ENCODE peak calls at places on chromosome 7, in five cellular contexts. A is RPMI7951, W is fibroblast of gingiva, H is adipocyte, Q is GM10248. L is an unnamed sample.

GRCh38 chr7:73582664-73583202 is 4.4 kb upstream of the TBL2 start:
- DNase-seq in A (no peak), W (no peak), H (no peak), Q (no peak), L (no peak)

GRCh38 chr7:88141025-88141424 is 78.8 kb downstream of the SRI start:
- DNase-seq in A (no peak), W (no peak), H (no peak), Q (no peak), L (no peak)

GRCh38 chr7:2722591-2722990 is 34.6 kb downstream of the AMZ1 start:
- DNase-seq in A (no peak), W (no peak), H (no peak), Q (no peak), L (no peak)

GRCh38 chr7:127943541-127944521 is 87.4 kb downstream of the LRRC4 start:
- DNase-seq in A (no peak), W (no peak), H (no peak), Q (no peak), L (peak; percentile 74)

GRCh38 chr7:97011536-97012292 is 6.4 kb downstream of the DLX6 start:
- DNase-seq in A (no peak), W (no peak), H (no peak), Q (no peak), L (no peak)

GRCh38 chr7:90764848-90765570 is 168.9 kb downstream of the CDK14 start:
- DNase-seq in A (no peak), W (peak; percentile 15), H (no peak), Q (no peak), L (peak; percentile 44)

GRCh38 chr7:44735403-44736165 is 13.1 kb upstream of the ZMIZ2 start:
- DNase-seq in A (peak; percentile 99), W (peak; percentile 89), H (peak; percentile 81), Q (no peak), L (peak; percentile 65)

GRCh38 chr7:1532456-1533254 is 2.2 kb downstream of the MAFK start:
- DNase-seq in A (peak; percentile 95), W (peak; percentile 86), H (peak; percentile 93), Q (no peak), L (no peak)

GRCh38 chr7:1401011-1401410 is 58.3 kb downstream of the MICALL2 start:
- DNase-seq in A (no peak), W (no peak), H (no peak), Q (no peak), L (no peak)

GRCh38 chr7:157527235-157527634 is 190.4 kb downstream of the DNAJB6 start:
- DNase-seq in A (no peak), W (no peak), H (no peak), Q (no peak), L (no peak)

GRCh38 chr7:33108931-33109757 is at the start of gene RP9:
- DNase-seq in A (peak; percentile 73), W (peak; percentile 52), H (peak; percentile 92), Q (peak; percentile 89), L (peak; percentile 77)

GRCh38 chr7:128321044-128321422 is 22.7 kb downstream of the RBM28 start:
- DNase-seq in A (no peak), W (no peak), H (no peak), Q (no peak), L (no peak)

GRCh38 chr7:128919881-128920789 is 9.6 kb upstream of the KCP start:
- DNase-seq in A (peak; percentile 26), W (no peak), H (no peak), Q (no peak), L (peak; percentile 32)

GRCh38 chr7:116219288-116219687 is 8.9 kb downstream of the TES start:
- DNase-seq in A (no peak), W (no peak), H (no peak), Q (no peak), L (no peak)

GRCh38 chr7:80630611-80631010 is 7.8 kb upstream of the CD36 start:
- DNase-seq in A (peak; percentile 65), W (peak; percentile 81), H (peak; percentile 62), Q (no peak), L (peak; percentile 48)

GRCh38 chr7:90607196-90607595 is 11.1 kb downstream of the CDK14 start:
- DNase-seq in A (no peak), W (no peak), H (no peak), Q (no peak), L (no peak)

GRCh38 chr7:17069146-17069545 is 187.4 kb upstream of the AGR3 start:
- DNase-seq in A (no peak), W (no peak), H (no peak), Q (peak; percentile 32), L (no peak)

GRCh38 chr7:158596309-158596708 is 8.7 kb upstream of the PTPRN2 start:
- DNase-seq in A (no peak), W (no peak), H (no peak), Q (no peak), L (no peak)

GRCh38 chr7:99827040-99827778 is 604 bp upstream of the CYP3A43 start:
- DNase-seq in A (no peak), W (no peak), H (no peak), Q (no peak), L (no peak)

GRCh38 chr7:36473454-36474282 is 84.0 kb downstream of the ANLN start:
- DNase-seq in A (peak; percentile 86), W (no peak), H (peak; percentile 23), Q (no peak), L (peak; percentile 69)

GRCh38 chr7:45162943-45163691 is 5.5 kb downstream of the RAMP3 start:
- DNase-seq in A (no peak), W (no peak), H (no peak), Q (no peak), L (no peak)

GRCh38 chr7:5450549-5451327 is 27.1 kb upstream of the TNRC18 start:
- DNase-seq in A (peak; percentile 42), W (no peak), H (peak; percentile 69), Q (peak; percentile 74), L (peak; percentile 78)

GRCh38 chr7:73824986-73825385 is 5.8 kb upstream of the CLDN4 start:
- DNase-seq in A (no peak), W (no peak), H (no peak), Q (peak; percentile 4), L (no peak)

GRCh38 chr7:75809396-75809795 is 4.2 kb downstream of the CCL24 start:
- DNase-seq in A (no peak), W (no peak), H (peak; percentile 20), Q (no peak), L (no peak)

GRCh38 chr7:105682331-105683070 is 101.2 kb upstream of the EFCAB10 start:
- DNase-seq in A (no peak), W (peak; percentile 42), H (peak; percentile 80), Q (no peak), L (no peak)

GRCh38 chr7:149011491-149011890 is 16.8 kb downstream of the PDIA4 start:
- DNase-seq in A (no peak), W (no peak), H (no peak), Q (no peak), L (no peak)

GRCh38 chr7:90311185-90311584 is 9.9 kb downstream of the FAM237B start:
- DNase-seq in A (no peak), W (no peak), H (no peak), Q (no peak), L (no peak)

GRCh38 chr7:79050592-79050991 is 402.9 kb downstream of the MAGI2 start:
- DNase-seq in A (peak; percentile 38), W (peak; percentile 25), H (peak; percentile 49), Q (no peak), L (peak; percentile 93)

GRCh38 chr7:133510326-133511055 is 257.6 kb downstream of the EXOC4 start:
- DNase-seq in A (no peak), W (peak; percentile 35), H (no peak), Q (no peak), L (no peak)

GRCh38 chr7:47293884-47294568 is 287.9 kb downstream of the TNS3 start:
- DNase-seq in A (peak; percentile 75), W (peak; percentile 38), H (peak; percentile 10), Q (no peak), L (no peak)

GRCh38 chr7:123819001-123819400 is 26.0 kb upstream of the HYAL4 start:
- DNase-seq in A (no peak), W (no peak), H (no peak), Q (no peak), L (peak; percentile 11)

GRCh38 chr7:51009716-51010496 is 227.2 kb upstream of the GRB10 start:
- DNase-seq in A (peak; percentile 96), W (no peak), H (peak; percentile 13), Q (peak; percentile 5), L (no peak)

GRCh38 chr7:22256702-22257101 is 100.3 kb downstream of the RAPGEF5 start:
- DNase-seq in A (no peak), W (no peak), H (no peak), Q (no peak), L (peak; percentile 50)

GRCh38 chr7:132655071-132655761 is 78.9 kb upstream of the PLXNA4 start:
- DNase-seq in A (peak; percentile 73), W (no peak), H (peak; percentile 9), Q (no peak), L (no peak)

GRCh38 chr7:28469562-28469961 is 57.2 kb downstream of the CREB5 start:
- DNase-seq in A (no peak), W (peak; percentile 19), H (no peak), Q (no peak), L (no peak)

GRCh38 chr7:26060713-26061339 is 91.2 kb upstream of the NFE2L3 start:
- DNase-seq in A (no peak), W (no peak), H (no peak), Q (no peak), L (peak; percentile 80)

GRCh38 chr7:157432541-157432956 is 95.7 kb downstream of the DNAJB6 start:
- DNase-seq in A (peak; percentile 75), W (peak; percentile 14), H (peak; percentile 38), Q (no peak), L (peak; percentile 90)